ENCODE peak calls at places on chromosomes 5 and 9, in six cellular contexts. I is mucosa of descending colon; A is CD4-positive, alpha-beta T cell; U is activated CD8-positive, alpha-beta T cell treated with anti-CD3 and anti-CD28 coated beads for 36 hours; N is gastrocnemius medialis; Y is foreskin fibroblast. V is an unnamed sample.

GRCh38 chr9:76374702-76375543 is 19.3 kb downstream of the RFK start:
- DNase-seq in N (peak), Y (peak), A (no peak), I (peak), U (no peak), V (peak)

GRCh38 chr9:75149841-75150241 is 61.5 kb downstream of the OSTF1 start:
- DNase-seq in N (no peak), I (no peak), Y (no peak), U (no peak), A (no peak), V (no peak)

GRCh38 chr5:141945511-141946024 is 12.4 kb downstream of the PCDH12 start:
- DNase-seq in A (no peak), I (no peak), Y (no peak), U (no peak), N (no peak), V (no peak)

GRCh38 chr9:89844535-89844934 is 239.7 kb downstream of the GADD45G start:
- DNase-seq in A (no peak), I (peak), N (no peak), U (no peak), Y (no peak), V (no peak)

GRCh38 chr9:83056180-83056579 is 6.8 kb downstream of the RASEF start:
- DNase-seq in U (no peak), A (no peak), Y (no peak), I (no peak), N (no peak), V (no peak)

GRCh38 chr9:33468797-33469621 is 4.7 kb downstream of the NOL6 start:
- DNase-seq in U (no peak), A (no peak), I (no peak), Y (no peak), N (no peak), V (no peak)

GRCh38 chr9:114413909-114414308 is 26.1 kb upstream of the AKNA start:
- DNase-seq in A (no peak), N (no peak), I (no peak), Y (peak), U (no peak), V (no peak)

GRCh38 chr9:114988962-114989599 is 58.7 kb upstream of the TNFSF8 start:
- DNase-seq in Y (peak), A (no peak), I (no peak), U (peak), N (no peak), V (no peak)

GRCh38 chr9:19456996-19457693 is 48.3 kb downstream of the ACER2 start:
- DNase-seq in Y (peak), A (peak), I (peak), N (peak), U (peak), V (peak)

GRCh38 chr9:127049044-127049443 is 73.4 kb downstream of the ANGPTL2 start:
- DNase-seq in U (peak), A (no peak), Y (peak), N (peak), I (no peak), V (peak)

GRCh38 chr9:118295413-118295812 is 591.2 kb downstream of the TLR4 start:
- DNase-seq in U (no peak), Y (no peak), I (no peak), A (no peak), N (no peak), V (no peak)

GRCh38 chr5:132445930-132446329 is 44.6 kb downstream of the IRF1 start:
- DNase-seq in A (no peak), Y (no peak), I (no peak), N (no peak), U (no peak), V (no peak)

GRCh38 chr9:98860871-98861293 is 53.4 kb downstream of the GALNT12 start:
- DNase-seq in A (no peak), Y (peak), I (no peak), N (peak), U (no peak), V (peak)

GRCh38 chr5:36691993-36692392 is 85.6 kb downstream of the SLC1A3 start:
- DNase-seq in Y (peak), N (no peak), A (no peak), U (no peak), I (no peak), V (no peak)

GRCh38 chr9:80146466-80146865 is 574.7 kb downstream of the TLE4 start:
- DNase-seq in U (no peak), N (no peak), Y (peak), A (no peak), I (no peak), V (no peak)
- TF ChIP-seq CTCF in U (no peak), N (no peak), Y (peak), A (no peak), I (no peak), V (peak)

GRCh38 chr5:60699549-60700346 is at the start of gene DEPDC1B:
- DNase-seq in I (peak), N (peak), U (peak), A (peak), Y (peak), V (peak)
- TF ChIP-seq CTCF in I (no peak), N (no peak), U (no peak), A (no peak), Y (no peak), V (peak)

DNA sequence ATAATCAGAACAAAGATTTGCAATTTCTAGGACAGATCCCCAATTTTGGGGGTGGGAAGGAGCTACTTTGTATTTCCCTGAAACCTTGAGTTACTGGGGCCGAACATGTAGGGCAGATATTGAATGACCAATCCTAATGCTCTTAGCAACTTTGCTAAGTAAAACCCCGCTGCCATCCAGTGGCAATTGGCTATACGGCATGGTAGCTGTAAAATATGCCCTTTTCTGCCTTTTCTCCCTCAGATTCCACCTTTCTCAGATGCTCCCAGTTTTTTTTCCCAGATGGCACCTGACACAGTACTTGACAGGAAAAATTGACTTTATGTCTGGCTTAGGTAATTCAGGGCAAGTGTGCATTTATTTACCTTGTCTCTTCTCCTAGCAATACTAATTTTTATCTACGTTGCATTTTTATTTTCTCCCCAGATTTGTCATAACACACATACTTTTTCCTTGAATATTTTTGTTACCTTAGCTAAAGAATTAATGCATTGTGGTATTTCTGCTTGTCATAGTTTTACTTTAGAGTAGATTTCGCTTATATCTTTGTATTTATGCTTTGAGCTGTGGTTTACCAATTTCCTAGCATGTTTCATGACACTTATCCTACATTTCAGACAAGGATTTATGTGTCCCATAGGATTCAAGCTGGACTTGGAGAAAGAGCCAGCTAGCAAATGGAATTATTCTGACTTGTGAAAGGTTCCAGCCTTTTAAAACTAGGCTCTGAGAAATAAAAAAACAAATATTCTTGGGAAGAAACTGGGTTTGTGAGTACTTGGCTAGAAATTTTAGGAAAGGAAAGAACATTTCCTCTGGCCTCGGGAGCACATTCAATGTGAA is 37.3 kb downstream of the PIK3R1 start:
- DNase-seq in N (peak), I (no peak), Y (peak), A (peak), U (peak), V (peak)
- TF ChIP-seq CTCF in N (peak), I (peak), Y (peak), A (peak), U (peak), V (peak)

DNA sequence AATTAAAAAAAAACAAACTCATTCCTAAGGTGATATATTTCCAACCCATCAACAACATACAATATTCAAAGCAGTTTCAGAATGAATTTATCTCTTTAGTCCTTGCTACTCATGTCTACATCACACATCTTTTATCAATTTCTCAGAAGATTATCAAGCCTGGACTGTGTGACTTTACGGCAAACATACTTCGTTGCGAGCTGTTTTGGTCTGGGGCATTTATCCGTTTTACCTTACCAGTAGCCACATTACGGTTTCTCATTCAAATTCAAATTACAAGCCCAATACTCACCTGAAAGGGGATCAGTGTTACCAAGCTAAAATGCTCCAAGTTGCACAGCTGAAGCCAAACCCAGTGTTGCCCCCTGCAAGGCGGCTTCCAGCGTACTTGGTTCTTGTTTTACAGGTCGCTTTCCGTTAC is 1.9 kb downstream of the HNRNPH1 start:
- DNase-seq in A (no peak), N (no peak), Y (no peak), U (no peak), I (no peak), V (no peak)
- TF ChIP-seq CTCF in A (no peak), N (no peak), Y (no peak), U (no peak), I (no peak), V (no peak)

DNA sequence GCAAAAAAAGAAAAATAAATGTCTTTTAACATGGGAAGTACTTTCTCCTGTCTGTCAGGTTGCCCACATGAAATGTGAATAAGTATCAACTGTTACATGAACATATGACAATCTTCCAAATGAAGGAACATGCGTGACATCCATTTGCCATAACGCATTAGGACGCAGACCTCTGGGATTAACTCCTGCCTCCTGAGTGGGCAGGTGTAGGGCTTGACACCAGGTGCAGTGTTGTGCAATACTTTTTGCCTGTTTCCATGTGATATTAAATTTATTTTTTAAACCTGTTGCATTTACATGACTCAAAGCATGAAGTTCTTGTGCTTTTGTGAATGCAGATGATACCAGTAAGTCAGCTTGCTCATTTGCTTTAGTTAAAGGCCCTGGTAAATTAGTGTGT is 8.7 kb upstream of the TMEM141 start:
- DNase-seq in A (no peak), Y (no peak), N (no peak), I (no peak), U (no peak), V (no peak)
- TF ChIP-seq CTCF in A (no peak), Y (no peak), N (no peak), I (no peak), U (no peak), V (no peak)

DNA sequence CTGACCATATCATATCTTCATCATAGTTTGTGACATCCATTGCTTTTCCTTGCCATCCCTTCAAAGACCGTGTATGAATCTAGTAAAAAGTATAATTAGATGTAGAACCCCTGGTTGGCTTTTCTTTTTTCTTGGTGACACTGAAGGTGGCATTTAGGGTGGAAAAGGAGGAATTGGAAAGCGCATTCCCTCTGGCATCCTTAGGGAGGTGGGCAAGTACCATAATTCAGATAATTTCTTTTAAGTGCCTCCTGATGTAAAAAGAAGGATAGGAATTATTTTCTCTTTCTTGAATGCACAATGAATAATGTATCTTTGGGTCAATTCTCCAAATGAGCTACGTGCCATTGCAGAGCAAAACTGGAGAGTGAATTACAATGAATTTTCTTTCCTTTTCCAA is 73.2 kb upstream of the SMARCA2 start:
- DNase-seq in A (no peak), I (no peak), U (no peak), Y (peak), N (no peak), V (no peak)
- TF ChIP-seq CTCF in A (no peak), I (no peak), U (peak), Y (peak), N (no peak), V (peak)

GRCh38 chr5:74325866-74326265 is 314.7 kb downstream of the ENC1 start:
- DNase-seq in N (no peak), I (no peak), U (no peak), A (no peak), Y (no peak), V (no peak)

GRCh38 chr5:74320526-74320925 is 320.0 kb downstream of the ENC1 start:
- DNase-seq in N (no peak), I (no peak), A (no peak), Y (no peak), U (no peak), V (no peak)

GRCh38 chr5:74326571-74327338 is 313.8 kb downstream of the ENC1 start:
- DNase-seq in A (peak), U (peak), N (no peak), Y (peak), I (no peak), V (peak)

GRCh38 chr5:74324556-74324955 is 316.0 kb downstream of the ENC1 start:
- DNase-seq in N (no peak), U (no peak), I (no peak), Y (no peak), A (no peak), V (no peak)

DNA sequence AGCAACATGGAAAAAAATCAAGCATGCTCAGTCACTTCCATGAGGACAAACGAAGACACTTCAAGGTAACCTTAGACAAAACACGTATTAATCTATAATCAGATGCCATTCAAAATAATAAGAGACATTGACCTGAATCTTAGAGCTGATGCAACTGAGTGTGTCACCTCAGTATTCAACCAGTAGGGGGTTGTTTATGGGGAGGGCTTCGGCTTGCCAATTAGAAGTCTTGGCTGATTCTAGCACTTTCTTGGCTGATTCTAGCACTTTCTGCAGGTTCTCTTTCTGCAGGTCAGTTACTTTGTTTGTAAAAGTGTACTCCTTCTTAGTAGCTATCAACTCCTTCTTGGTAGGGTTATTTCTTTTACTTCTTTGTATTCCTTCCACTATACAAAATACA is 317.6 kb downstream of the ENC1 start:
- DNase-seq in N (no peak), U (no peak), I (no peak), A (no peak), Y (no peak), V (no peak)
- TF ChIP-seq CTCF in N (no peak), U (no peak), I (no peak), A (no peak), Y (no peak), V (no peak)